ENCODE peak calls at places on chromosome 13, in six cellular contexts. U is GM10248, I is fibroblast of lung, L is B cell, W is T-helper 9 cell, V is psoas muscle. Z is an unnamed sample.

GRCh38 chr13:28611654-28612131 is 47.2 kb upstream of the POMP start:
- DNase-seq in U (no peak), I (no peak), L (no peak), W (no peak), V (no peak), Z (no peak)

GRCh38 chr13:27631156-27631555 is 9.5 kb downstream of the POLR1D start:
- DNase-seq in U (no peak), I (no peak), L (no peak), W (no peak), V (no peak), Z (no peak)

GRCh38 chr13:40464991-40465390 is 201.4 kb downstream of the FOXO1 start:
- DNase-seq in U (no peak), I (no peak), L (peak; percentile 33), W (no peak), V (no peak), Z (no peak)

GRCh38 chr13:36571444-36571843 is 102.4 kb upstream of the SERTM1 start:
- DNase-seq in U (no peak), I (no peak), L (no peak), W (no peak), V (no peak), Z (no peak)

GRCh38 chr13:22040810-22041364 is 370.0 kb downstream of the FGF9 start:
- DNase-seq in U (peak; percentile 20), I (no peak), L (no peak), W (no peak), V (no peak), Z (no peak)

GRCh38 chr13:25281193-25281936 is 5.9 kb downstream of the MTMR6 start:
- DNase-seq in U (peak; percentile 23), I (no peak), L (no peak), W (no peak), V (no peak), Z (peak; percentile 45)

GRCh38 chr13:105702441-105702840 is 833.0 kb downstream of the EFNB2 start:
- DNase-seq in U (no peak), I (peak; percentile 1), L (no peak), W (no peak), V (no peak), Z (no peak)

GRCh38 chr13:108915095-108915633 is 285.8 kb downstream of the MYO16 start:
- DNase-seq in U (no peak), I (peak; percentile 67), L (no peak), W (no peak), V (no peak), Z (no peak)

GRCh38 chr13:21632196-21632595 is 28.2 kb upstream of the MICU2 start:
- DNase-seq in U (no peak), I (no peak), L (no peak), W (no peak), V (no peak), Z (no peak)

GRCh38 chr13:29849071-29849541 is 1.3 kb downstream of the UBL3 start:
- DNase-seq in U (peak; percentile 21), I (peak; percentile 36), L (peak; percentile 50), W (no peak), V (no peak), Z (no peak)

GRCh38 chr13:114161028-114161556 is 18.0 kb upstream of the CFAP97D2 start:
- DNase-seq in U (no peak), I (no peak), L (no peak), W (no peak), V (no peak), Z (no peak)

GRCh38 chr13:114145722-114146121 is 13.3 kb upstream of the RASA3 start:
- DNase-seq in U (no peak), I (no peak), L (no peak), W (no peak), V (no peak), Z (no peak)

GRCh38 chr13:76668141-76668540 is 218.1 kb downstream of the KCTD12 start:
- DNase-seq in U (no peak), I (no peak), L (no peak), W (no peak), V (no peak), Z (no peak)

GRCh38 chr13:113445791-113446487 is 7.3 kb downstream of the ADPRHL1 start:
- DNase-seq in U (peak; percentile 48), I (peak; percentile 30), L (peak; percentile 77), W (no peak), V (peak; percentile 42), Z (no peak)